ENCODE peak calls at places on chromosome 5, in nine cellular contexts. P is H1, M is PC-9, L is right lobe of liver, Q is GM12878, Z is left ventricle myocardium inferior, N is WTC11, O is A549, S is GM23338. K is an unnamed sample.

GRCh38 chr5:88119535-88119934 is 149.1 kb downstream of the TMEM161B start:
- DNase-seq in P (no peak), M (no peak), L (no peak), Q (no peak), Z (no peak), N (no peak), O (no peak), S (no peak), K (no peak)

GRCh38 chr5:142095651-142096330 is 12.8 kb upstream of the NDFIP1 start:
- DNase-seq in P (no peak), M (peak; percentile 11), L (no peak), Q (peak; percentile 8), Z (no peak), N (no peak), O (no peak), S (no peak), K (no peak)

GRCh38 chr5:156402387-156402921 is 75.5 kb downstream of the SGCD start:
- DNase-seq in P (peak; percentile 9), M (no peak), L (no peak), Q (peak; percentile 87), Z (no peak), N (peak; percentile 70), O (peak; percentile 37), S (peak; percentile 79), K (peak; percentile 58)

GRCh38 chr5:31415009-31415923 is 116.6 kb downstream of the DROSHA start:
- DNase-seq in P (no peak), M (no peak), L (no peak), Q (no peak), Z (no peak), N (no peak), O (no peak), S (no peak), K (no peak)

GRCh38 chr5:623531-623930 is 11.4 kb downstream of the CEP72 start:
- DNase-seq in P (no peak), M (no peak), L (no peak), Q (no peak), Z (no peak), N (no peak), O (no peak), S (no peak), K (no peak)

GRCh38 chr5:72882989-72883388 is 66.5 kb downstream of the TNPO1 start:
- DNase-seq in P (no peak), M (no peak), L (no peak), Q (no peak), Z (no peak), N (no peak), O (no peak), S (no peak), K (no peak)

GRCh38 chr5:160173-160510 is 31.2 kb upstream of the LRRC14B start:
- DNase-seq in P (no peak), M (no peak), L (peak; percentile 24), Q (no peak), Z (no peak), N (no peak), O (no peak), S (no peak), K (no peak)

GRCh38 chr5:62954578-62954977 is 376.0 kb downstream of the LRRC70 start:
- DNase-seq in P (no peak), M (no peak), L (no peak), Q (no peak), Z (no peak), N (no peak), O (no peak), S (no peak), K (no peak)

GRCh38 chr5:36875051-36875788 is 1.3 kb upstream of the NIPBL start:
- DNase-seq in P (no peak), M (peak; percentile 66), L (peak; percentile 60), Q (no peak), Z (peak; percentile 46), N (peak; percentile 45), O (peak; percentile 46), S (peak; percentile 62), K (peak; percentile 65)

GRCh38 chr5:7926296-7926695 is 57.3 kb downstream of the MTRR start:
- DNase-seq in P (no peak), M (no peak), L (no peak), Q (no peak), Z (no peak), N (no peak), O (no peak), S (no peak), K (no peak)

GRCh38 chr5:120532835-120533234 is 68.7 kb downstream of the PRR16 start:
- DNase-seq in P (no peak), M (no peak), L (no peak), Q (no peak), Z (no peak), N (peak; percentile 70), O (no peak), S (peak; percentile 85), K (no peak)
- TF ChIP-seq CTCF in P (peak; percentile 54), M (no peak), L (no peak), Q (no peak), Z (no peak), N (peak; percentile 55), O (no peak), S (peak; percentile 65), K (no peak)

DNA sequence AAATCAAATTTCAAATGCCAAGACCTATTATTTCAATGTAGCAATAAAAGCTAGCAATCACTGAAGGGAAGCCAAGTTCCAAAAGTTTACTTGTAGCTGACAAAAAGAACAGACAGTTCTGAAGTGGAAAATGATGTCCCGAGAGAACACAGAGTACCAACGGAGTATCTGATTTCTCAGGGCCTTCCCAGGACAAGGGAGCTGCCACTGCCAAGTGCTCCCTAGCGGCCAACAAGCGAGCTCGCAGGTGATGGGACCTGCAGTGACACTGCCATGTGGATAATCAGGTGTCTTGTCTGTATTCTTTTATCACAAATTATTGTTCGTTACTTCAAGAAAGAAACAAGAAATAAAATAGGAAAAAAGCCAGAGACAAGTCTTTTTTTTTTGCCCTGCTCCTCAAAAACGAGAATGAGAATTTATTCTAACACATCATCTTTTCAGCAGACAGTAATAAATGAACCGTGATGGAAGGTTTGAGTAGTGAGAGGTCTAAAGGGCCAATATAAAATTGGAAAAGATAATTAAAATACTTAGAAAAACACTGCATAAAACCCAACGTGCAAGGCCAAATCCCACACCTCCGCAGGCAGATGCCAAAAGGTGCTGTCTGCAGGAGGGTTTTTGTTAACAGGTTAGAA is 159.4 kb downstream of the MYO10 start:
- DNase-seq in P (no peak), M (no peak), L (no peak), Q (no peak), Z (no peak), N (peak; percentile 65), O (peak; percentile 54), S (peak; percentile 79), K (no peak)
- TF ChIP-seq CTCF in P (peak; percentile 69), M (no peak), L (peak; percentile 25), Q (no peak), Z (peak; percentile 58), N (peak; percentile 38), O (peak; percentile 20), S (peak; percentile 81), K (no peak)

DNA sequence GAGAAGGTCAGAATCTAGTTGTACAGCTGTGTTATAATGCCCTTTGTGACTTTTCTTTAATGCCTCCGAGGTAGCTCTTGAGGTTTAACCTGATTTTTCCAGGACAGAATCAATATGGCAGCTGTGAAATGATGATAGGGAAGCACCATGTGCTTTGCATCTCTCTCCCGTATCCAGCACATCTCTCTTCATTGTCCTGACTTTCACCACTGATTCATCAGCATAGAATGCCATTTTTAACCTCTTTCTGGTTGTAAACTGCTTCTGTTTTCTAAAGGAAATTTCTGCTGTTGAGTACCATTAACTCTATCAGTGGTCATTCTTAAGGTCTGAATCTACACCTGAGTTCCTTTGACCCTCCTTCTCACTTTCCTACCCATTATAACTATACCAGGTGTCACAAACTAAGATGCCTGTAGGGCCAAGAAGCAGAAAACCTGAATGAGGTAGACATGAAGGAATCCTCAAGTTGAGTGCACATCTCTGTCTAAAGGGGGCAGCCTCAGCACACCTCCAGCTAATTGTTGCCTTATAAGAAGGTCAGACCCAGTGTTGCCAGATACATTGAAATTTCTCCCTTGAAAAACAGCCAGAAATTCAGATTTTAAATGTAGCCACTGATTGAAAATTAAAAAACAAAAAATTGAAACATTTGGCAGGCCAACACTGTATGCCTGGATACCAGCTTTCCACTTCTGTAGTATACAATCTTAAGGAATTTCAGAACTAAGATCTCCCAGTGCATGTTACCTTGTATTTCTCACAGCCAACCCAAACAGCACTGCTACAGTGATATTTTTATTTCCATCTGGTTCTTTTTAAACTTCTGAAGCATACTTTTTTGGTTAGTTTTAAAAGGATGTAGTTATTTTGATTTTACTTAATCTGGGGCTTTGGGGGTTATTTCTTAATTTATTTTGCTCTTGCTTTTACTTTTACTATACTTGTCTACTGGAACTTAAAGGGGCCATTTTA is 35.8 kb upstream of the TLX3 start:
- DNase-seq in P (peak; percentile 33), M (peak; percentile 14), L (no peak), Q (no peak), Z (no peak), N (peak; percentile 41), O (peak; percentile 55), S (peak; percentile 82), K (peak; percentile 49)
- TF ChIP-seq CTCF in P (peak; percentile 77), M (peak; percentile 48), L (no peak), Q (peak; percentile 56), Z (peak; percentile 24), N (no peak), O (peak; percentile 40), S (peak; percentile 92), K (peak; percentile 32)

GRCh38 chr5:65758546-65759144 is 36.6 kb downstream of the NLN start:
- DNase-seq in P (no peak), M (no peak), L (no peak), Q (no peak), Z (no peak), N (no peak), O (no peak), S (no peak), K (no peak)

GRCh38 chr5:65766159-65766558 is 44.2 kb downstream of the NLN start:
- DNase-seq in P (no peak), M (no peak), L (no peak), Q (no peak), Z (no peak), N (no peak), O (no peak), S (no peak), K (no peak)

GRCh38 chr5:65765582-65765981 is 43.6 kb downstream of the NLN start:
- DNase-seq in P (no peak), M (no peak), L (no peak), Q (no peak), Z (no peak), N (no peak), O (no peak), S (no peak), K (no peak)

GRCh38 chr5:65762234-65762633 is 40.2 kb downstream of the NLN start:
- DNase-seq in P (no peak), M (no peak), L (no peak), Q (no peak), Z (no peak), N (no peak), O (no peak), S (no peak), K (peak; percentile 27)

DNA sequence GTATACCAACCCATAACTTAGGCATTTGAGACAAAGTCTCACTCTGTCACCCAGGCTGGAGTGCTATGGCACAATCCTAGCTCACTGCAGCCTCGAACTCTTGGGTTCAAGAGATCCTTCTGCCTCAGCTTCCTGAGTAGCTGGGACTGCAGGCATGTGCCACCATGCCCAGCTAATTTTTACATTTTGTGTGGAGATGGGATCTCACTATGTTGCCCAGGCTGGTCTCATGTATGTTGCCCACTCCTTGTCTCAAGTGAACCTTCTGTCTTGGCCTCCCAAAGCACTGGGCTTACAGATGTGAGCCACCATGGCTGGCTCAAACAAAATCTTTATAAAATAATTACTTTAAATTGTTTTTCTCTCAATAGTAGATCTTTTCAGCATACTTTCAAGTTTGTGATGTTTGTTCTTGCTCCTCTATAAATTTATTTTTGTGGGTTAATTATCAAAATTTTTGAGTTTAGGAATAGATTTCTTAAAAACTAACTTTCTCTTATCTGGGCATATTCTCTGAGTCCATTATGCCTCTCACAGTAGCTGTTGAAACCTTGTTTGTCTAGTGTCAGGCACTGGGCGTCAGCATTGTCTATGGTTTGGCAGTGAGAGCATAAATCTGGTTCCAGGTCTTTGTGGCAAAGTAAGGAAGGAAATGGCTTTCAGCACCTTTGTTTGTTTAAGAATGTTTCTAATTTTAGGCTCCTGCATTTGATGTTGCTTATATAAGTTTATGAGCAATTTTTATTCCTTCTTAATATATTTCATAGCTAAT is 38.7 kb downstream of the NLN start:
- DNase-seq in P (no peak), M (peak; percentile 36), L (peak; percentile 56), Q (peak; percentile 8), Z (no peak), N (no peak), O (peak; percentile 11), S (no peak), K (peak; percentile 72)
- TF ChIP-seq CTCF in P (no peak), M (no peak), L (peak; percentile 35), Q (peak; percentile 40), Z (peak; percentile 52), N (no peak), O (no peak), S (no peak), K (peak; percentile 32)

K was measured in MCF 10A.